ENCODE peak calls at places on chromosomes 2 and 18, in four cellular contexts. One of them, this sample, is unnamed.

GRCh38 chr2:69095246-69095645 is 82.3 kb downstream of the ANTXR1 start:
- DNase-seq in SK-N-SH: no peak
- DNase-seq in GM12878: no peak
- DNase-seq in K562: no peak
- DNase-seq in this sample: no peak

GRCh38 chr18:80213173-80213572 is 34.1 kb downstream of the PARD6G start:
- DNase-seq in K562: no peak
- DNase-seq in GM12878: no peak
- DNase-seq in SK-N-SH: no peak
- DNase-seq in this sample: no peak

GRCh38 chr18:8754995-8755955 is 49.9 kb downstream of the MTCL1 start:
- DNase-seq in K562: no peak
- DNase-seq in SK-N-SH: no peak
- DNase-seq in GM12878: peak
- DNase-seq in this sample: no peak

GRCh38 chr2:157748371-157749132 is 119.9 kb upstream of the ACVR1C start:
- DNase-seq in SK-N-SH: no peak
- DNase-seq in K562: no peak
- DNase-seq in GM12878: no peak
- DNase-seq in this sample: no peak

GRCh38 chr2:75277111-75277510 is 77.8 kb upstream of the TACR1 start:
- DNase-seq in GM12878: no peak
- DNase-seq in SK-N-SH: no peak
- DNase-seq in K562: no peak
- DNase-seq in this sample: no peak

GRCh38 chr2:207711750-207712487 is 479 bp downstream of the CCNYL1 start:
- DNase-seq in GM12878: no peak
- DNase-seq in SK-N-SH: peak
- DNase-seq in K562: peak
- DNase-seq in this sample: no peak

GRCh38 chr2:200847939-200848338 is 16.5 kb downstream of the CLK1 start:
- DNase-seq in SK-N-SH: no peak
- DNase-seq in K562: no peak
- DNase-seq in GM12878: no peak
- DNase-seq in this sample: no peak

GRCh38 chr2:11406492-11407381 is 59.2 kb downstream of the E2F6 start:
- DNase-seq in SK-N-SH: peak
- DNase-seq in K562: peak
- DNase-seq in GM12878: no peak
- DNase-seq in this sample: no peak

GRCh38 chr18:21191596-21192307 is 50.3 kb upstream of the GREB1L start:
- DNase-seq in K562: peak
- DNase-seq in SK-N-SH: peak
- DNase-seq in GM12878: no peak
- DNase-seq in this sample: peak

GRCh38 chr2:226489765-226490164 is 309.9 kb downstream of the IRS1 start:
- DNase-seq in K562: no peak
- DNase-seq in SK-N-SH: no peak
- DNase-seq in GM12878: peak
- DNase-seq in this sample: no peak

GRCh38 chr2:227411320-227411989 is 23.7 kb upstream of the SCYGR1 start:
- DNase-seq in SK-N-SH: no peak
- DNase-seq in K562: no peak
- DNase-seq in GM12878: peak
- DNase-seq in this sample: no peak

GRCh38 chr2:25164526-25164925 is 3.9 kb downstream of the POMC start:
- DNase-seq in GM12878: no peak
- DNase-seq in SK-N-SH: no peak
- DNase-seq in K562: no peak
- DNase-seq in this sample: no peak

GRCh38 chr2:125516496-125517109 is 1139.4 kb upstream of the GYPC start:
- DNase-seq in K562: peak
- DNase-seq in GM12878: no peak
- DNase-seq in SK-N-SH: peak
- DNase-seq in this sample: peak

GRCh38 chr2:168751104-168751768 is 51.2 kb upstream of the NOSTRIN start:
- DNase-seq in GM12878: no peak
- DNase-seq in K562: no peak
- DNase-seq in SK-N-SH: no peak
- DNase-seq in this sample: no peak

GRCh38 chr2:31956299-31956698 is 54.5 kb downstream of the MEMO1 start:
- DNase-seq in GM12878: no peak
- DNase-seq in K562: no peak
- DNase-seq in SK-N-SH: no peak
- DNase-seq in this sample: no peak

GRCh38 chr2:16693854-16694253 is 28.2 kb upstream of the CYRIA start:
- DNase-seq in GM12878: no peak
- DNase-seq in K562: no peak
- DNase-seq in SK-N-SH: no peak
- DNase-seq in this sample: no peak

GRCh38 chr2:143686585-143687164 is 557.5 kb downstream of the ARHGAP15 start:
- DNase-seq in SK-N-SH: no peak
- DNase-seq in GM12878: no peak
- DNase-seq in K562: peak
- DNase-seq in this sample: no peak

GRCh38 chr18:61556862-61557261 is 223.6 kb downstream of the CDH20 start:
- DNase-seq in GM12878: no peak
- DNase-seq in SK-N-SH: no peak
- DNase-seq in K562: no peak
- DNase-seq in this sample: no peak

GRCh38 chr2:145771526-145771925 is 1251.6 kb upstream of the ZEB2 start:
- DNase-seq in GM12878: no peak
- DNase-seq in SK-N-SH: no peak
- DNase-seq in K562: no peak
- DNase-seq in this sample: no peak

GRCh38 chr2:24159708-24160107 is 15.1 kb upstream of the FAM228A start:
- DNase-seq in K562: no peak
- DNase-seq in SK-N-SH: no peak
- DNase-seq in GM12878: no peak
- DNase-seq in this sample: no peak

GRCh38 chr18:22564036-22564435 is 146.3 kb upstream of the CTAGE1 start:
- DNase-seq in SK-N-SH: no peak
- DNase-seq in K562: no peak
- DNase-seq in GM12878: no peak
- DNase-seq in this sample: no peak

GRCh38 chr2:224646242-224646846 is 61.2 kb upstream of the CUL3 start:
- DNase-seq in GM12878: no peak
- DNase-seq in SK-N-SH: peak
- DNase-seq in K562: peak
- DNase-seq in this sample: no peak

GRCh38 chr2:68689553-68690537 is 44.8 kb upstream of the ARHGAP25 start:
- DNase-seq in GM12878: peak
- DNase-seq in SK-N-SH: no peak
- DNase-seq in K562: no peak
- DNase-seq in this sample: no peak

GRCh38 chr18:57084331-57085298 is 62.3 kb upstream of the BOD1L2 start:
- DNase-seq in GM12878: peak
- DNase-seq in SK-N-SH: no peak
- DNase-seq in K562: no peak
- DNase-seq in this sample: no peak

GRCh38 chr2:73984922-73985317 is 210 bp downstream of the TET3 start:
- DNase-seq in SK-N-SH: no peak
- DNase-seq in K562: no peak
- DNase-seq in GM12878: no peak
- DNase-seq in this sample: peak

GRCh38 chr2:151347904-151348303 is 9.5 kb upstream of the TNFAIP6 start:
- DNase-seq in SK-N-SH: no peak
- DNase-seq in GM12878: no peak
- DNase-seq in K562: no peak
- DNase-seq in this sample: no peak

GRCh38 chr2:172357442-172357841 is 69.9 kb upstream of the ITGA6 start:
- DNase-seq in K562: no peak
- DNase-seq in GM12878: no peak
- DNase-seq in SK-N-SH: no peak
- DNase-seq in this sample: no peak

GRCh38 chr2:33110461-33110860 is 163.7 kb downstream of the LTBP1 start:
- DNase-seq in SK-N-SH: no peak
- DNase-seq in GM12878: no peak
- DNase-seq in K562: no peak
- DNase-seq in this sample: no peak

GRCh38 chr2:81050580-81050979 is 746.0 kb upstream of the LRRTM1 start:
- DNase-seq in GM12878: no peak
- DNase-seq in SK-N-SH: no peak
- DNase-seq in K562: no peak
- DNase-seq in this sample: no peak

GRCh38 chr18:79596451-79597175 is 83.0 kb upstream of the CTDP1 start:
- DNase-seq in K562: no peak
- DNase-seq in GM12878: no peak
- DNase-seq in SK-N-SH: no peak
- DNase-seq in this sample: no peak

GRCh38 chr2:38474833-38475566 is 97.9 kb upstream of the ATL2 start:
- DNase-seq in SK-N-SH: no peak
- DNase-seq in K562: peak
- DNase-seq in GM12878: no peak
- DNase-seq in this sample: no peak

GRCh38 chr2:187499941-187500532 is 52.0 kb upstream of the CALCRL start:
- DNase-seq in GM12878: no peak
- DNase-seq in K562: peak
- DNase-seq in SK-N-SH: peak
- DNase-seq in this sample: peak

GRCh38 chr2:219433666-219434467 is 776 bp upstream of the SPEG start:
- DNase-seq in SK-N-SH: peak
- DNase-seq in GM12878: no peak
- DNase-seq in K562: peak
- DNase-seq in this sample: peak

GRCh38 chr2:145022021-145022670 is 502.2 kb upstream of the ZEB2 start:
- DNase-seq in K562: no peak
- DNase-seq in SK-N-SH: no peak
- DNase-seq in GM12878: no peak
- DNase-seq in this sample: no peak

GRCh38 chr2:175807031-175807873 is 194.8 kb downstream of the LNPK start:
- DNase-seq in SK-N-SH: peak
- DNase-seq in GM12878: no peak
- DNase-seq in K562: no peak
- DNase-seq in this sample: no peak

GRCh38 chr18:65990174-65990690 is 239.4 kb downstream of the CDH7 start:
- DNase-seq in GM12878: no peak
- DNase-seq in K562: no peak
- DNase-seq in SK-N-SH: no peak
- DNase-seq in this sample: no peak

GRCh38 chr2:212173771-212174510 is 364.7 kb downstream of the ERBB4 start:
- DNase-seq in GM12878: no peak
- DNase-seq in K562: no peak
- DNase-seq in SK-N-SH: no peak
- DNase-seq in this sample: no peak

GRCh38 chr2:212176151-212176550 is 362.5 kb downstream of the ERBB4 start:
- DNase-seq in SK-N-SH: no peak
- DNase-seq in GM12878: no peak
- DNase-seq in K562: no peak
- DNase-seq in this sample: no peak

GRCh38 chr2:212181646-212182045 is 357.0 kb downstream of the ERBB4 start:
- DNase-seq in GM12878: no peak
- DNase-seq in SK-N-SH: no peak
- DNase-seq in K562: no peak
- DNase-seq in this sample: no peak

GRCh38 chr2:212180684-212181083 is 357.9 kb downstream of the ERBB4 start:
- DNase-seq in K562: no peak
- DNase-seq in GM12878: no peak
- DNase-seq in SK-N-SH: no peak
- DNase-seq in this sample: no peak

GRCh38 chr2:212177724-212178123 is 360.9 kb downstream of the ERBB4 start:
- DNase-seq in K562: no peak
- DNase-seq in SK-N-SH: no peak
- DNase-seq in GM12878: no peak
- DNase-seq in this sample: no peak
- H3K27ac ChIP-seq in K562: no peak
- H3K27ac ChIP-seq in SK-N-SH: no peak
- H3K27ac ChIP-seq in GM12878: no peak
- H3K27ac ChIP-seq in this sample: no peak

GRCh38 chr2:230850358-230850658 is 14.4 kb upstream of the ITM2C start:
- DNase-seq in SK-N-SH: no peak
- DNase-seq in GM12878: no peak
- DNase-seq in K562: no peak
- DNase-seq in this sample: no peak

GRCh38 chr2:230846360-230846759 is 18.4 kb upstream of the ITM2C start:
- DNase-seq in GM12878: no peak
- DNase-seq in K562: no peak
- DNase-seq in SK-N-SH: no peak
- DNase-seq in this sample: no peak

GRCh38 chr2:230852113-230852512 is 12.6 kb upstream of the ITM2C start:
- DNase-seq in GM12878: no peak
- DNase-seq in SK-N-SH: no peak
- DNase-seq in K562: no peak
- DNase-seq in this sample: no peak

GRCh38 chr2:230849633-230850357 is 14.9 kb upstream of the ITM2C start:
- DNase-seq in GM12878: no peak
- DNase-seq in SK-N-SH: no peak
- DNase-seq in K562: peak
- DNase-seq in this sample: peak

GRCh38 chr2:230847883-230848388 is 16.8 kb upstream of the ITM2C start:
- DNase-seq in GM12878: peak
- DNase-seq in SK-N-SH: peak
- DNase-seq in K562: peak
- DNase-seq in this sample: peak
- TF ChIP-seq NRF1 in GM12878: no peak
- TF ChIP-seq NRF1 in SK-N-SH: no peak
- TF ChIP-seq NRF1 in K562: no peak
- TF ChIP-seq NRF1 in this sample: no peak

GRCh38 chr2:232588680-232589585 is 38.4 kb downstream of the EIF4E2 start:
- DNase-seq in SK-N-SH: peak
- DNase-seq in GM12878: no peak
- DNase-seq in K562: no peak
- DNase-seq in this sample: no peak
- H3K27ac ChIP-seq in SK-N-SH: peak
- H3K27ac ChIP-seq in GM12878: no peak
- H3K27ac ChIP-seq in K562: no peak
- H3K27ac ChIP-seq in this sample: no peak

DNA sequence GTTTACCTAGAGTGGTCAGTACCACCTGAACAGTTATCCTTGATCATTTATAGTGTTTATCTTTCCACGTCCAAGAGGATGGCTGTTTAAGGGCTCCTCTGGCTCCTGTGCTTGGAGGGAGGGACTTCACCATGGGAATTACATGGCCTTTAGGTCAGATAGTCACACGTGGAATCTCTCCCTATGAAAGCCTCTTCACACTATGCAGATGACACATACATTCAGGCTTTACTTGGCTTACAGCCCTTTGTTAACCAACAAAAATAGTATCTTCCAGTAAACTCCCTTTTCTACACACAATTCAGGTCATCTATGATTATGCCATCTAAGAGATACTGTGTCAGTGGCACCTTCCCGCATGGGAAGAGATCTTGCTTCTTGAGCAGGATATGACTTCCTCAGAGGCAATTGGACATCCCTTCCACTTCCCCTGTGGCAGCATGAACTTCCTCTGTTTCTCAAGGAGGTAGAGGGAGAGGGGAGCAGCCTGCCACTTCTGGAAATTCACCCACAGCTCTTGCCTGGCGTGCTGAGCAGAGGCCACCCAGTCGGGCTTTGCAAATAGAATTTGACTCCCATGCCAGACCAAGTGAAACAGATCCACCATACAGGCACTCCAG is 53.5 kb downstream of the COLEC12 start:
- DNase-seq in SK-N-SH: no peak
- DNase-seq in GM12878: no peak
- DNase-seq in K562: no peak
- DNase-seq in this sample: no peak
- TF ChIP-seq NRF1 in SK-N-SH: no peak
- TF ChIP-seq NRF1 in GM12878: no peak
- TF ChIP-seq NRF1 in K562: no peak
- TF ChIP-seq NRF1 in this sample: no peak